ENCODE peak calls at places on chromosomes 3 and 15, in four cellular contexts. One of them, this sample, is unnamed.

GRCh38 chr3:31858439-31858838 is 122.6 kb downstream of the OSBPL10 start:
- DNase-seq in Karpas-422: peak; percentile 87
- DNase-seq in left ventricle myocardium inferior: no peak
- DNase-seq in testis: no peak
- DNase-seq in this sample: no peak

GRCh38 chr3:71930056-71930991 is 145.4 kb upstream of the PROK2 start:
- DNase-seq in testis: no peak
- DNase-seq in Karpas-422: peak; percentile 59
- DNase-seq in left ventricle myocardium inferior: no peak
- DNase-seq in this sample: peak; percentile 13

GRCh38 chr3:132596816-132597433 is at the start of gene ACKR4:
- DNase-seq in testis: no peak
- DNase-seq in Karpas-422: peak; percentile 69
- DNase-seq in left ventricle myocardium inferior: no peak
- DNase-seq in this sample: no peak

GRCh38 chr3:190258634-190259033 is 63.6 kb downstream of the CLDN1 start:
- DNase-seq in testis: no peak
- DNase-seq in Karpas-422: no peak
- DNase-seq in left ventricle myocardium inferior: peak; percentile 13
- DNase-seq in this sample: peak; percentile 84

GRCh38 chr3:76753599-76753998 is 286.3 kb upstream of the ROBO2 start:
- DNase-seq in left ventricle myocardium inferior: no peak
- DNase-seq in Karpas-422: peak; percentile 52
- DNase-seq in testis: no peak
- DNase-seq in this sample: no peak

GRCh38 chr3:73530030-73530411 is 94.7 kb downstream of the PDZRN3 start:
- DNase-seq in testis: no peak
- DNase-seq in Karpas-422: no peak
- DNase-seq in left ventricle myocardium inferior: no peak
- DNase-seq in this sample: no peak

GRCh38 chr15:45314960-45315359 is 62.9 kb downstream of the SLC28A2 start:
- DNase-seq in testis: peak; percentile 37
- DNase-seq in left ventricle myocardium inferior: no peak
- DNase-seq in Karpas-422: no peak
- DNase-seq in this sample: no peak

GRCh38 chr15:38758001-38758400 is 193.4 kb upstream of the RASGRP1 start:
- DNase-seq in Karpas-422: no peak
- DNase-seq in testis: no peak
- DNase-seq in left ventricle myocardium inferior: no peak
- DNase-seq in this sample: peak; percentile 13

GRCh38 chr15:64754663-64755426 is 20.5 kb downstream of the RBPMS2 start:
- DNase-seq in testis: no peak
- DNase-seq in Karpas-422: peak; percentile 81
- DNase-seq in left ventricle myocardium inferior: no peak
- DNase-seq in this sample: no peak

GRCh38 chr3:189531271-189531670 is 99.9 kb upstream of the TP63 start:
- DNase-seq in Karpas-422: no peak
- DNase-seq in testis: no peak
- DNase-seq in left ventricle myocardium inferior: no peak
- DNase-seq in this sample: no peak

GRCh38 chr3:194397757-194398312 is 1.2 kb downstream of the GP5 start:
- DNase-seq in Karpas-422: no peak
- DNase-seq in testis: no peak
- DNase-seq in left ventricle myocardium inferior: no peak
- DNase-seq in this sample: no peak

GRCh38 chr3:103385991-103386390 is 951.2 kb downstream of the ZPLD1 start:
- DNase-seq in left ventricle myocardium inferior: no peak
- DNase-seq in testis: no peak
- DNase-seq in Karpas-422: no peak
- DNase-seq in this sample: no peak

GRCh38 chr3:10946526-10946925 is 46.0 kb upstream of the SLC6A1 start:
- DNase-seq in Karpas-422: no peak
- DNase-seq in testis: no peak
- DNase-seq in left ventricle myocardium inferior: no peak
- DNase-seq in this sample: no peak
- H3K27ac ChIP-seq in Karpas-422: no peak overlapping the region
- H3K27ac ChIP-seq in testis: no peak overlapping the region
- H3K27ac ChIP-seq in left ventricle myocardium inferior: no peak overlapping the region
- H3K27ac ChIP-seq in this sample: no peak overlapping the region

DNA sequence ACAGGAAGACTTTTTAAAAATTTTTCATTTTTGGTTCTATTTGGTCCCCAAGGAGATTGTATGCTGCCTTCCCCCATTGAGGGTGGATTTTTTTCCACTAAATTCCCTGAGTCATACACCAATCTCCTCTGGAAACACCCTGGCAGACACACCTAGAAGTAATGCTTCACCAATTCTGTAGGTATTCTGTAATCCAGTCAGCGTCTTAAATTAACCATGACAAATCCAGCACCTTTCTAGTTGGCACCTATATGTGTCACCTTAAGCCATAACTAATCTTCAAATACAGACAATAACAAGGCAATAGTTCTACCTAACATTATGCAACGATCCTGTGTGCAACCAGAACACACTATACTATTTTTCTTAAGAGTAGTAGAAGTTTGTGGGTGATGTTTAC is 459.1 kb upstream of the NDN start:
- DNase-seq in testis: no peak
- DNase-seq in left ventricle myocardium inferior: no peak
- DNase-seq in Karpas-422: no peak
- DNase-seq in this sample: no peak
- H3K9me3 ChIP-seq in testis: no peaks in the 10 kb centered on the region
- H3K9me3 ChIP-seq in left ventricle myocardium inferior: no peaks in the 10 kb centered on the region
- H3K9me3 ChIP-seq in Karpas-422: peaks cover 5% of the 10 kb centered on the region
- H3K9me3 ChIP-seq in this sample: no peaks in the 10 kb centered on the region

GRCh38 chr3:37861540-37862051 is at the start of gene CTDSPL:
- DNase-seq in Karpas-422: no peak
- DNase-seq in left ventricle myocardium inferior: peak; percentile 56
- DNase-seq in testis: peak; percentile 30
- DNase-seq in this sample: peak; percentile 11

GRCh38 chr3:37859908-37860199 is 1.8 kb upstream of the CTDSPL start:
- DNase-seq in left ventricle myocardium inferior: no peak
- DNase-seq in Karpas-422: no peak
- DNase-seq in testis: no peak
- DNase-seq in this sample: no peak

GRCh38 chr3:37859354-37859753 is 2.3 kb upstream of the CTDSPL start:
- DNase-seq in testis: no peak
- DNase-seq in Karpas-422: no peak
- DNase-seq in left ventricle myocardium inferior: no peak
- DNase-seq in this sample: no peak

GRCh38 chr3:37856381-37856780 is 5.3 kb upstream of the CTDSPL start:
- DNase-seq in testis: peak; percentile 51
- DNase-seq in Karpas-422: no peak
- DNase-seq in left ventricle myocardium inferior: peak; percentile 41
- DNase-seq in this sample: no peak

DNA sequence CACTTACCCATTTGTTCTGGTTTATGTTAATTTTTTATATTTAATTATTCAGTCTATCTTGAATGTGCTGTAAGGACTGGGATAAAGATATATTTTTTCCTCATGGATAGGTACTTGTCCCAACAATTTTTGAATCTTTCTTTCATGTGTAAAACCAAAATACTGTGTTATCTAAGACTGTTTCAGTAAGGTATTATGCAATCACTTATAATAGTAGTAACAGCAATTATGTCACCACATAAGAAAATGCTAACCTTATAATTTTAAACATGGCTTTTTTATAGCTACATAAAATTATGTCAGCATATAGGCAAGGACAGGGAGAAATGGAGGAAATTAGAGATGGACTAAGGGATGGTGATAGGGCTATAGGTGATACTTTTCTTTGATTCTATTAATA is 2.9 kb upstream of the CTDSPL start:
- DNase-seq in Karpas-422: no peak
- DNase-seq in testis: no peak
- DNase-seq in left ventricle myocardium inferior: no peak
- DNase-seq in this sample: no peak
- H3K4me1 ChIP-seq in Karpas-422: no peaks in the 10 kb centered on the region
- H3K4me1 ChIP-seq in testis: peaks cover 17% of the 10 kb centered on the region
- H3K4me1 ChIP-seq in left ventricle myocardium inferior: peaks cover 53% of the 10 kb centered on the region
- H3K4me1 ChIP-seq in this sample: no peaks in the 10 kb centered on the region

DNA sequence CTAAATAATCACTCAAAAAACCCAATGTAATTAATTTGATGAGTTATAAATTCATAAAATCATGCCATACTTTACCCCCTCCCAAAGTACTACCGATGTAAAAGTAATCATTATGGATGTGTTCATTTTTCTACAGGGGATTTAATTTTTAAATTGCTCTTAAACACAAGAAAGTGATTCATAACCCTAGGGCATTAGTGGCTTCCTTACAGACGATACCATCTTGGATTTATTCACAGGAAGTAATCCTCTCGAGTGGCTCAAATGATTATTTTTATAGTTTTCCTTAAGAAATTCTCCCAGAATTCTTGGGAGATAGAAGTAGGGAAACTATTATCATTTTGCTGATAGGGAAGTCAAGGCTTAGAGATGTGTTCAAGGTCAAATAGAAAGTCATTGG is 80.9 kb downstream of the PEX5L start:
- DNase-seq in Karpas-422: no peak
- DNase-seq in left ventricle myocardium inferior: no peak
- DNase-seq in testis: no peak
- DNase-seq in this sample: no peak
- H3K27ac ChIP-seq in Karpas-422: peak overlapping the region; percentile 99
- H3K27ac ChIP-seq in left ventricle myocardium inferior: no peak overlapping the region
- H3K27ac ChIP-seq in testis: no peak overlapping the region
- H3K27ac ChIP-seq in this sample: no peak overlapping the region

GRCh38 chr15:25237291-25237978 is 201.4 kb downstream of the UBE3A start:
- DNase-seq in left ventricle myocardium inferior: no peak
- DNase-seq in testis: no peak
- DNase-seq in Karpas-422: no peak
- DNase-seq in this sample: no peak
- H3K9me3 ChIP-seq in left ventricle myocardium inferior: peaks cover 21% of the 10 kb centered on the region
- H3K9me3 ChIP-seq in testis: no peaks in the 10 kb centered on the region
- H3K9me3 ChIP-seq in Karpas-422: peaks cover 23% of the 10 kb centered on the region
- H3K9me3 ChIP-seq in this sample: no peaks in the 10 kb centered on the region

DNA sequence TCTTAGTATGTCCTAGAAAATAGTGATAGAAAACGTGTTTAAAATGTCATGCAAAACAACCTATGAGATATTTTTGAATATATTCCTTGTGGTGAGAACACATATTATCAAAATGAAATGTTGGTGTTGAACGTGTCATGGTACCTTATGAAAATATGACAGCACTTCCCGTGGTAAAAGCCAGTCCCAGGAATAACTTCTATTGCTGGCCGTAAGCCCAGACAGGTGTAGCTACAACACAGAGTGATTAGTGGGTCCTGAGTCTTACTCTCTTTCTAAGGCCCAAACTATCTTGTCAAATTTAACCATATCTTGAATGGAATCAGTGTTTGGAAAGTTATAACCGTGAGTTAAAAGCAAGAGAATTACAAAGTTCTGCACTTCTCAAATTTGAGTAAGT is 24.1 kb downstream of the RARB start:
- DNase-seq in testis: no peak
- DNase-seq in left ventricle myocardium inferior: no peak
- DNase-seq in Karpas-422: no peak
- DNase-seq in this sample: no peak
- H3K4me1 ChIP-seq in testis: peaks cover 8% of the 10 kb centered on the region
- H3K4me1 ChIP-seq in left ventricle myocardium inferior: peaks cover 98% of the 10 kb centered on the region
- H3K4me1 ChIP-seq in Karpas-422: no peaks in the 10 kb centered on the region
- H3K4me1 ChIP-seq in this sample: no peaks in the 10 kb centered on the region

GRCh38 chr15:65904301-65904700 is 35.0 kb downstream of the RAB11A start:
- DNase-seq in Karpas-422: no peak
- DNase-seq in left ventricle myocardium inferior: no peak
- DNase-seq in testis: no peak
- DNase-seq in this sample: no peak
- H3K27ac ChIP-seq in Karpas-422: peak overlapping the region; percentile 93
- H3K27ac ChIP-seq in left ventricle myocardium inferior: no peak overlapping the region
- H3K27ac ChIP-seq in testis: no peak overlapping the region
- H3K27ac ChIP-seq in this sample: no peak overlapping the region

DNA sequence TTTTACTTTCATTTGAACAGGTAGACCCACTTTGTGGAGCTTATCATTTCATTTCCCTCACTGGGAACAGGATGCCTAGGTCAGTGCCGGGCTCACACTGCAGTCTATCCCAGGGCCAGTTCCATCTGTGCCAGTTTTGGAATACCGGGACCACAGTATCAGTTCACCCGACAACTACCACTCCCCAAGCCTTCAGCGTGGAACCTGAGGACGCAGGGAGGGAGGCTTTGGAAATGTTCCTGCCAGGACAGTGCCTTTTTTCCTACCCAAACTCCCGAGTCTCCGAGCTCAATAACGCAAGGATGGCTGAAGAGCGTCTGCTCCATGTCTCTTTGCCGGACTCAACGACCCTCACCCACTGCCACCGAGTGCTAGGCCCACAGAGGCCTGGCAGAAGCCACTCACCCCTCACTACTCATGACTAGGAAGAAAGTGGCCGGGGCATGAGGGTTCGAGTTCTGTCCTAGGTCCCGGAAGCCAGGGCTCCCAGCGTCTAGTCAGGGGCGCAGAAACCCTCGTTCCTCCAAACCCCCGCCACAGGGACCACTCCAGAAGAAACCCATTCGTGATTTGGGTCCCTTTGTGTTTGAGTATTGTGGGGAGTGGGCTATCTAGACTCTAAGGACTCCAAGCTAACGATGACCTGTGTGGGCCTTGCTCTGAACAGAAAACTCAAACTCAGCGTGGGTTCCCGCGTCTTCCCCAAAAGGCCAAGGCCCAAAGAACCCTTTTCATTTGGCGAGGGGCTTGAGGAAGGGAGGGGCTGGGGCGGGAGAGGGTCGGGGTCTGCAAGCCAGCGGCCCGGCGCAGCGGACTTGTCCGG is 11.4 kb downstream of the ZIC1 start:
- DNase-seq in left ventricle myocardium inferior: no peak
- DNase-seq in Karpas-422: no peak
- DNase-seq in testis: no peak
- DNase-seq in this sample: no peak
- H3K9me3 ChIP-seq in left ventricle myocardium inferior: no peaks in the 10 kb centered on the region
- H3K9me3 ChIP-seq in Karpas-422: peaks cover 17% of the 10 kb centered on the region
- H3K9me3 ChIP-seq in testis: no peaks in the 10 kb centered on the region
- H3K9me3 ChIP-seq in this sample: peaks cover 8% of the 10 kb centered on the region

GRCh38 chr3:55483196-55484095 is 3.7 kb downstream of the WNT5A start:
- DNase-seq in Karpas-422: peak; percentile 75
- DNase-seq in left ventricle myocardium inferior: no peak
- DNase-seq in testis: no peak
- DNase-seq in this sample: no peak

GRCh38 chr3:55484191-55484644 is 2.9 kb downstream of the WNT5A start:
- DNase-seq in testis: peak; percentile 25
- DNase-seq in Karpas-422: peak; percentile 75
- DNase-seq in left ventricle myocardium inferior: peak; percentile 12
- DNase-seq in this sample: no peak

GRCh38 chr3:55481918-55482495 is 5.1 kb downstream of the WNT5A start:
- DNase-seq in testis: peak; percentile 27
- DNase-seq in left ventricle myocardium inferior: no peak
- DNase-seq in Karpas-422: no peak
- DNase-seq in this sample: no peak

GRCh38 chr3:55481067-55481917 is 5.8 kb downstream of the WNT5A start:
- DNase-seq in left ventricle myocardium inferior: peak; percentile 15
- DNase-seq in Karpas-422: no peak
- DNase-seq in testis: peak; percentile 29
- DNase-seq in this sample: no peak

GRCh38 chr3:55482496-55483195 is 4.5 kb downstream of the WNT5A start:
- DNase-seq in testis: peak; percentile 28
- DNase-seq in Karpas-422: no peak
- DNase-seq in left ventricle myocardium inferior: no peak
- DNase-seq in this sample: no peak
- H3K4me1 ChIP-seq in testis: peaks cover 18% of the 10 kb centered on the region
- H3K4me1 ChIP-seq in Karpas-422: peaks cover 29% of the 10 kb centered on the region
- H3K4me1 ChIP-seq in left ventricle myocardium inferior: peaks cover 47% of the 10 kb centered on the region
- H3K4me1 ChIP-seq in this sample: no peaks in the 10 kb centered on the region